ENCODE peak calls at places on chromosomes 13 and 19, in four cellular contexts. E is K562, R is GM12878, Q is endothelial cell of umbilical vein. W is an unnamed sample.

GRCh38 chr13:50187352-50188029 is 172.2 kb downstream of the KCNRG start:
- DNase-seq in E (no peak), Q (no peak), R (no peak), W (no peak)

GRCh38 chr19:12695997-12696365 is 450 bp downstream of the FBXW9 start:
- DNase-seq in Q (no peak), R (no peak), E (peak), W (no peak)

GRCh38 chr13:40060318-40061007 is 405.0 kb downstream of the COG6 start:
- DNase-seq in R (peak), E (no peak), Q (no peak), W (no peak)

GRCh38 chr13:30346159-30346788 is 38.9 kb upstream of the KATNAL1 start:
- DNase-seq in Q (no peak), R (peak), E (no peak), W (no peak)

GRCh38 chr19:40363128-40363527 is 14.6 kb downstream of the PLD3 start:
- DNase-seq in E (peak), Q (no peak), R (no peak), W (no peak)

GRCh38 chr19:43553656-43554055 is 20.7 kb downstream of the ZNF575 start:
- DNase-seq in Q (no peak), R (no peak), E (no peak), W (no peak)

GRCh38 chr13:76904507-76904906 is 18.3 kb upstream of the KCTD12 start:
- DNase-seq in Q (no peak), E (no peak), R (no peak), W (no peak)

GRCh38 chr13:43270043-43270830 is 246.9 kb downstream of the DNAJC15 start:
- DNase-seq in Q (no peak), R (no peak), E (no peak), W (peak)

GRCh38 chr13:31742102-31742695 is 2.9 kb downstream of the RXFP2 start:
- DNase-seq in Q (peak), R (peak), E (peak), W (peak)

GRCh38 chr19:11538232-11539036 is at the start of gene CNN1:
- DNase-seq in R (no peak), Q (peak), E (peak), W (peak)

GRCh38 chr13:98222081-98222554 is 45.0 kb upstream of the RNF113B start:
- DNase-seq in E (no peak), Q (peak), R (no peak), W (peak)

GRCh38 chr13:98856983-98857382 is 104.5 kb upstream of the SLC15A1 start:
- DNase-seq in R (no peak), E (no peak), Q (peak), W (no peak)

GRCh38 chr13:51033431-51034185 is 77.5 kb downstream of the C13orf42 start:
- DNase-seq in R (no peak), Q (no peak), E (no peak), W (no peak)

GRCh38 chr13:59687028-59687427 is 476.7 kb downstream of the DIAPH3 start:
- DNase-seq in Q (no peak), E (no peak), R (no peak), W (no peak)

GRCh38 chr19:39515551-39516191 is 732 bp downstream of the SELENOV start:
- DNase-seq in R (no peak), Q (no peak), E (no peak), W (no peak)

GRCh38 chr19:10407102-10407501 is 3.8 kb upstream of the CDC37 start:
- DNase-seq in Q (no peak), R (no peak), E (no peak), W (no peak)

GRCh38 chr19:58559275-58560006 is 1.0 kb upstream of the UBE2M start:
- DNase-seq in R (peak), E (peak), Q (peak), W (peak)

GRCh38 chr19:14116918-14117578 is 514 bp downstream of the PRKACA start:
- DNase-seq in R (no peak), Q (no peak), E (peak), W (no peak)

GRCh38 chr19:16897572-16898056 is 8.8 kb downstream of the F2RL3 start:
- DNase-seq in E (no peak), Q (no peak), R (no peak), W (no peak)

GRCh38 chr13:108276060-108276459 is 6.5 kb downstream of the TNFSF13B start:
- DNase-seq in E (peak), Q (no peak), R (no peak), W (no peak)

GRCh38 chr19:53357821-53358581 is 7.5 kb upstream of the ZNF525 start:
- DNase-seq in Q (no peak), R (no peak), E (peak), W (no peak)

GRCh38 chr19:48541813-48542212 is 10.2 kb upstream of the SULT2B1 start:
- DNase-seq in Q (no peak), R (no peak), E (no peak), W (no peak)

GRCh38 chr19:19081642-19082151 is 17.9 kb downstream of the SLC25A42 start:
- DNase-seq in R (no peak), E (peak), Q (no peak), W (peak)

GRCh38 chr19:7336321-7336973 is 12.3 kb upstream of the ARHGEF18 start:
- DNase-seq in Q (no peak), R (no peak), E (no peak), W (no peak)

GRCh38 chr13:75762066-75762937 is 126.2 kb downstream of the LMO7 start:
- DNase-seq in Q (peak), E (no peak), R (peak), W (peak)

GRCh38 chr13:27569405-27569804 is 50.9 kb downstream of the LNX2 start:
- DNase-seq in R (peak), E (no peak), Q (no peak), W (no peak)

GRCh38 chr13:27578121-27579030 is 42.0 kb downstream of the LNX2 start:
- DNase-seq in E (no peak), R (no peak), Q (no peak), W (peak)

GRCh38 chr13:27574661-27575060 is 45.7 kb downstream of the LNX2 start:
- DNase-seq in R (no peak), E (no peak), Q (no peak), W (no peak)

DNA sequence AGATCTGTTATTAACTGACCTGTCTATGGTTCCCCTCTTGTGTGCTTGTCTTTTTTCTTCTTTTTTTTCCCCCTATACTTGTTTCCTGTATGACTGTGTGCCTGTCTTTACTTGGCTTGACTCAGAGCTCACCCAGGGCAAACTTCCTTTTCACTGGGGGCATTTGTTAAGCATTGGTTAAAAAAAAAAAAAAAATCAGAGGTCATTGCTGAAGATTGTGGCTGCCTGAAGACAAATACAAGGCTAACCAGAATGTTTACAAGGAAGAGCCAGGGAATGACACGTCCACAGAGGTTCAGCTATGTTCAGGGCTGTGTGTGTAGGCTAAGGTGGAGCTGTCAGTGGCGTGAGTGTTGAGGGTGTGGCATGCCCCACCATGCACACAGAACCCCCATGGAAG is 47.1 kb downstream of the LNX2 start:
- DNase-seq in Q (peak), E (no peak), R (no peak), W (peak)
- TF ChIP-seq FOS in Q (peak), E (no peak), R (no peak), W (no peak)

GRCh38 chr19:50516456-50516855 is 2.7 kb upstream of the ASPDH start:
- DNase-seq in Q (no peak), E (no peak), R (no peak), W (no peak)

GRCh38 chr19:50517704-50518075 is 4.0 kb upstream of the ASPDH start:
- DNase-seq in R (no peak), E (no peak), Q (no peak), W (no peak)

GRCh38 chr19:50515168-50515561 is 1.5 kb upstream of the ASPDH start:
- DNase-seq in Q (no peak), E (no peak), R (no peak), W (no peak)

GRCh38 chr19:50518091-50519005 is 4.6 kb upstream of the ASPDH start:
- DNase-seq in E (no peak), R (no peak), Q (no peak), W (no peak)

DNA sequence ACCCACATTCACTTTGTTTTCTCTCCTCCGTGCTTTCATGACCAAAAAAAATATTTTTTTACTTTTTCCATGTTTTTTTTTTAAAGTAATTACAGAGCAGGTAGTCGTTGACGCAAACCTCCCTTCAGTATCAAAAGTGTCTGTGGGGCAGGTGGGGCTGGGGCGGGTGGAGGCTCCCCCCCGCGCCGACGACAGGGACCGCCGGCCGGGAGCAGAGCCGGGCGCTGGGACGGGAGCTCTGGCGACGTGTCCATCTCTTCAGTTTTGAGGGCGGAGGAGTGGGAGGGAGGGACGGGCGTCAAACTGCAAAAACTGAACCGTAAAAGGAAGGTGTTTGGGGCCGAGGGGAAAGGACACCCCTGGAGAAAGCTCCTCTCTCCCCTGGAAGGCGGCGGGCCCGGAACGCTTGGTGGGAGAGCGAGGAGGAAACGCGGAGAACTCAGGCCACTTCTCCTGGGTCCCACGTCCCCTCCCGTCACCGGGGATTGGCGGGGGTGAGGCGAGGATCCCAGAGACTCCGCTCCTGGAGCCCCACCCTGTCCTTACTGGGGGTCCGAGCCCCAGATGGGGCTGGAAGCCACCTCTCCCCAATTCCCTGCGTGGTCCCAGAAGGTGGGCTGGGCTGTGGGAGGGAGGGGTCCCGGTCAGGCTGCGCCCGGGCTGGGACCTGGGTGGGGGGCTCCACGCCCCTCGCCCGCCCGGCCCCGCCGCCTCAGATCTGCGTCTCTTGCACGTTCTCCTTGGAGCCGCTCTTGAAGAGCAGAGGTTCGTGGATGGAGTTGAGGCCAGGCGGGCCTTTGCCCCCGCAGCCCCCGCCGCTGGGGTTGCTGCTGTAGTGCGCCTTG is 3.4 kb upstream of the ASPDH start:
- DNase-seq in E (no peak), R (no peak), Q (no peak), W (no peak)
- TF ChIP-seq FOS in E (no peak), R (no peak), Q (no peak), W (no peak)

DNA sequence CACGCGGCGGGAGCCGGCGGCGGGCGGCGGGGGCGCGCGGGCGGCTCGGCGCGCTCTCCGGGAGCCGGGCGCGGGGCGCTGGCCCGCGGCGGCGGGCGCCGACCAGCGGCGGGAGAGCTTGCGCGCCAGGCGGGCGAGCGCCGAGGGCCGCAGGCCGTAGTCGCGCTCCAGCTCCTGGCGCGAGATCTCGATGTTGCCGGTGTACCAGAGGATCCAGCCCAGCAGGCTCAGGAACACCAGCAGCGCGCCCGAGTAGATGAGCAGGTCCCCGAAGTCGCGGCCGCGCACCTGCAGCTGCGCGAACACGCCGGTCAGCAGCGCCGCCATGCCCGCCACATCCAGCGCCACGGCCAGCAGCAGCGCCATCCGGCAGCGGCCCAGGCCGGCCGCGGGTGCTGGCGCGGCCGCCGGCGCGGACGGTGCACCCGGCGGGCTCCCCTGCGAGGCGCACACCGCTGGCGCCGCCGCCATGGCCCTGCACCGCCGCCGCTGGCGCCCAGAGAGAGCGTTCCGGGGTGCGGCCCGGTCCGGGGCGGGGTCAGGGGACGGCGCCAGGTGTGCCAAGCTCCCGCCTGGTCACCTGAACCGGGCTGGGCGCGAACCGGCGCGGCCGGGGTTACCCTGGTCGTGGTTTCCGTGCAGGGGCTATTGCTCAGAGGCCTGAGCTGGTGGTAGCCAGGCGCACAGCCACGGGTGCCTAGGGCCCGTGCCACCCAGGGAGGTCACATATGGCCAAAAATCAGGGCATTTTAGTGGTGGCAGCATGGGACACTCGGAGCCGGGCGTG is at the start of gene TMEM238:
- DNase-seq in Q (peak), E (peak), R (no peak), W (peak)
- TF ChIP-seq FOS in Q (no peak), E (no peak), R (no peak), W (no peak)

GRCh38 chr19:662207-662961 is 630 bp downstream of the RNF126 start:
- DNase-seq in R (no peak), E (peak), Q (peak), W (peak)
- TF ChIP-seq FOS in R (no peak), E (no peak), Q (no peak), W (no peak)

GRCh38 chr19:17938092-17938845 is 5.5 kb downstream of the CCDC124 start:
- DNase-seq in R (no peak), Q (peak), E (peak), W (peak)
- TF ChIP-seq FOS in R (no peak), Q (peak), E (no peak), W (peak)

GRCh38 chr13:36789061-36789460 is 30.0 kb upstream of the RFXAP start:
- DNase-seq in R (no peak), Q (no peak), E (peak), W (peak)
- TF ChIP-seq FOS in R (no peak), Q (no peak), E (no peak), W (no peak)

GRCh38 chr19:4690362-4690761 is 20.2 kb upstream of the MYDGF start:
- DNase-seq in R (no peak), Q (no peak), E (no peak), W (no peak)
- TF ChIP-seq FOS in R (no peak), Q (no peak), E (no peak), W (no peak)

DNA sequence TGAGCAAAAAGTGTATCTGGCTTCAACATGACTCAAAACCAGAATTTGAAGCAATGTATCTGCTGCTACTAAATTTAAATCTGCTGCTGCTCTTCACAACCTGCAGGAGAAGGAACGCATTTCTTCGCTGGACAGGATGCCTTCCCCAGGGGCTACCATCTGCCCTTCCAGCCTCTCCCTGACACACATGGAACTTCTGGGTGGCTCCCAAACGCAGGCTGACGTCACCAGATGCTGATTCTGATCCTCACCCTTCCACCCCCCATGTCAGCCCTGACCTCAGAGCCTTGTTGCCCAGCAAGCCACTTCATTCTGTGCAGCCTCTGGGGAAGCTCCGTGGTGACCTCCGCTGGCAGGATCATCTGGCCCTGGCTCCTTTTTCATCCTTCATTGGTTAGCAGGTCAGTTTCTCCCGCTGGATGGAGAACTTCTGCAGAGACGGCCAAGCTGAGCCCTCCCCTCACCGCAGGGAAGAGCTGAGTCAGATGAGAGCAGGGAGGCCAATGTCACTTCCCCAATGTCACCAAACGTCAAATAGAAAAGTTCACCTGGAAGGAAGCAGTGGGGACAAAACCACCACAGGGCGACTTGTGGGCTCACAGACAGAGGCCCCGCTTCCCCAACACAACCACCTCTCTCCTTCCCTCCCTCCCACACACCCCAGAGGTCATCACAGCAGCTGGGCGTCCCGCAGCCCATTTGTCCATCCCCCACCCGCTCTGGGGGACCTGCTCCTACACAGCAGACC is 14.0 kb upstream of the RAB20 start:
- DNase-seq in R (peak), E (peak), Q (no peak), W (peak)
- TF ChIP-seq FOS in R (no peak), E (no peak), Q (no peak), W (no peak)

W was measured in IMR-90.